ENCODE peak calls at places on chromosomes 4 and X, in ten cellular contexts. One of them, this sample, is unnamed.
A peak's percentile ranks its signal among the peaks of the same experiment; 100 is the strongest.

GRCh38 chrX:320126-320783 is 1.7 kb upstream of the GTPBP6 start:
- DNase-seq in DND-41: no peak
- DNase-seq in heart right ventricle: no peak
- DNase-seq in HFF-Myc: no peak
- DNase-seq in BE2C: no peak
- DNase-seq in lung: no peak
- DNase-seq in fibroblast of lung: peak; percentile 28
- DNase-seq in AG09309: no peak
- DNase-seq in mammary epithelial cell: peak; percentile 17
- DNase-seq in fibroblast of the aortic adventitia: no peak
- DNase-seq in this sample: no peak

GRCh38 chr4:122747883-122748282 is 15.4 kb downstream of the BBS12 start:
- DNase-seq in DND-41: no peak
- DNase-seq in BE2C: no peak
- DNase-seq in HFF-Myc: no peak
- DNase-seq in mammary epithelial cell: peak; percentile 61
- DNase-seq in lung: no peak
- DNase-seq in fibroblast of the aortic adventitia: peak; percentile 67
- DNase-seq in fibroblast of lung: peak; percentile 85
- DNase-seq in heart right ventricle: no peak
- DNase-seq in AG09309: no peak
- DNase-seq in this sample: no peak

GRCh38 chr4:150265806-150266205 is 187.6 kb downstream of the DCLK2 start:
- DNase-seq in DND-41: no peak
- DNase-seq in heart right ventricle: no peak
- DNase-seq in BE2C: no peak
- DNase-seq in AG09309: no peak
- DNase-seq in fibroblast of lung: no peak
- DNase-seq in HFF-Myc: no peak
- DNase-seq in mammary epithelial cell: no peak
- DNase-seq in lung: no peak
- DNase-seq in fibroblast of the aortic adventitia: no peak
- DNase-seq in this sample: no peak

GRCh38 chr4:83212041-83212851 is 72.4 kb downstream of the COQ2 start:
- DNase-seq in HFF-Myc: no peak
- DNase-seq in DND-41: no peak
- DNase-seq in fibroblast of lung: no peak
- DNase-seq in fibroblast of the aortic adventitia: no peak
- DNase-seq in mammary epithelial cell: peak; percentile 74
- DNase-seq in AG09309: no peak
- DNase-seq in BE2C: no peak
- DNase-seq in lung: no peak
- DNase-seq in heart right ventricle: no peak
- DNase-seq in this sample: no peak

GRCh38 chr4:112410364-112410763 is 105.6 kb downstream of the NEUROG2 start:
- DNase-seq in fibroblast of the aortic adventitia: no peak
- DNase-seq in lung: no peak
- DNase-seq in DND-41: no peak
- DNase-seq in BE2C: no peak
- DNase-seq in HFF-Myc: no peak
- DNase-seq in AG09309: no peak
- DNase-seq in mammary epithelial cell: peak; percentile 58
- DNase-seq in heart right ventricle: no peak
- DNase-seq in fibroblast of lung: no peak
- DNase-seq in this sample: no peak

GRCh38 chr4:147733614-147734344 is 1.9 kb downstream of the ARHGAP10 start:
- DNase-seq in AG09309: no peak
- DNase-seq in mammary epithelial cell: peak; percentile 46
- DNase-seq in fibroblast of the aortic adventitia: peak; percentile 56
- DNase-seq in heart right ventricle: no peak
- DNase-seq in HFF-Myc: no peak
- DNase-seq in BE2C: peak; percentile 46
- DNase-seq in DND-41: no peak
- DNase-seq in lung: no peak
- DNase-seq in fibroblast of lung: peak; percentile 82
- DNase-seq in this sample: no peak

GRCh38 chr4:148497258-148497657 is 55.0 kb upstream of the NR3C2 start:
- DNase-seq in fibroblast of lung: no peak
- DNase-seq in AG09309: no peak
- DNase-seq in BE2C: no peak
- DNase-seq in lung: no peak
- DNase-seq in fibroblast of the aortic adventitia: no peak
- DNase-seq in mammary epithelial cell: no peak
- DNase-seq in DND-41: no peak
- DNase-seq in heart right ventricle: no peak
- DNase-seq in HFF-Myc: no peak
- DNase-seq in this sample: no peak

GRCh38 chr4:86825511-86825910 is 23.7 kb downstream of the SLC10A6 start:
- DNase-seq in DND-41: no peak
- DNase-seq in lung: no peak
- DNase-seq in heart right ventricle: no peak
- DNase-seq in HFF-Myc: no peak
- DNase-seq in fibroblast of lung: no peak
- DNase-seq in BE2C: no peak
- DNase-seq in fibroblast of the aortic adventitia: no peak
- DNase-seq in mammary epithelial cell: no peak
- DNase-seq in AG09309: no peak
- DNase-seq in this sample: no peak

GRCh38 chr4:162015090-162015489 is 148.7 kb downstream of the FSTL5 start:
- DNase-seq in fibroblast of the aortic adventitia: no peak
- DNase-seq in mammary epithelial cell: peak; percentile 31
- DNase-seq in fibroblast of lung: no peak
- DNase-seq in DND-41: no peak
- DNase-seq in lung: no peak
- DNase-seq in AG09309: no peak
- DNase-seq in HFF-Myc: no peak
- DNase-seq in heart right ventricle: no peak
- DNase-seq in BE2C: no peak
- DNase-seq in this sample: no peak

GRCh38 chrX:40299028-40299479 is 201.3 kb upstream of the BCOR start:
- DNase-seq in HFF-Myc: no peak
- DNase-seq in BE2C: no peak
- DNase-seq in fibroblast of the aortic adventitia: peak; percentile 21
- DNase-seq in lung: no peak
- DNase-seq in AG09309: no peak
- DNase-seq in fibroblast of lung: peak; percentile 5
- DNase-seq in mammary epithelial cell: no peak
- DNase-seq in DND-41: no peak
- DNase-seq in heart right ventricle: no peak
- DNase-seq in this sample: no peak

GRCh38 chrX:11151799-11152591 is 40.9 kb downstream of the HCCS start:
- DNase-seq in fibroblast of the aortic adventitia: no peak
- DNase-seq in HFF-Myc: no peak
- DNase-seq in heart right ventricle: no peak
- DNase-seq in lung: no peak
- DNase-seq in DND-41: no peak
- DNase-seq in fibroblast of lung: no peak
- DNase-seq in mammary epithelial cell: no peak
- DNase-seq in AG09309: no peak
- DNase-seq in BE2C: no peak
- DNase-seq in this sample: peak; percentile 2

GRCh38 chr4:14415146-14415545 is 587.1 kb upstream of the CPEB2 start:
- DNase-seq in DND-41: peak; percentile 8
- DNase-seq in lung: no peak
- DNase-seq in fibroblast of lung: peak; percentile 59
- DNase-seq in HFF-Myc: no peak
- DNase-seq in AG09309: no peak
- DNase-seq in fibroblast of the aortic adventitia: peak; percentile 57
- DNase-seq in BE2C: no peak
- DNase-seq in mammary epithelial cell: peak; percentile 25
- DNase-seq in heart right ventricle: no peak
- DNase-seq in this sample: peak; percentile 50

GRCh38 chrX:110286126-110286525 is 31.8 kb downstream of the AMMECR1 start:
- DNase-seq in AG09309: peak; percentile 46
- DNase-seq in HFF-Myc: peak; percentile 42
- DNase-seq in DND-41: no peak
- DNase-seq in mammary epithelial cell: peak; percentile 83
- DNase-seq in fibroblast of the aortic adventitia: peak; percentile 91
- DNase-seq in lung: no peak
- DNase-seq in BE2C: no peak
- DNase-seq in heart right ventricle: no peak
- DNase-seq in fibroblast of lung: peak; percentile 92
- DNase-seq in this sample: peak; percentile 49

GRCh38 chr4:2746891-2747695 is 9.0 kb downstream of the TNIP2 start:
- DNase-seq in AG09309: no peak
- DNase-seq in HFF-Myc: no peak
- DNase-seq in lung: no peak
- DNase-seq in fibroblast of the aortic adventitia: no peak
- DNase-seq in heart right ventricle: no peak
- DNase-seq in BE2C: no peak
- DNase-seq in DND-41: no peak
- DNase-seq in mammary epithelial cell: no peak
- DNase-seq in fibroblast of lung: no peak
- DNase-seq in this sample: no peak
- H3K4me3 ChIP-seq in AG09309: no peak overlapping the region
- H3K4me3 ChIP-seq in HFF-Myc: no peak overlapping the region
- H3K4me3 ChIP-seq in lung: no peak overlapping the region
- H3K4me3 ChIP-seq in fibroblast of the aortic adventitia: no peak overlapping the region
- H3K4me3 ChIP-seq in heart right ventricle: no peak overlapping the region
- H3K4me3 ChIP-seq in BE2C: no peak overlapping the region
- H3K4me3 ChIP-seq in DND-41: no peak overlapping the region
- H3K4me3 ChIP-seq in mammary epithelial cell: no peak overlapping the region
- H3K4me3 ChIP-seq in fibroblast of lung: no peak overlapping the region
- H3K4me3 ChIP-seq in this sample: no peak overlapping the region

GRCh38 chrX:54439967-54440871 is at the start of gene TSR2:
- DNase-seq in fibroblast of the aortic adventitia: peak; percentile 84
- DNase-seq in lung: peak; percentile 78
- DNase-seq in heart right ventricle: peak; percentile 74
- DNase-seq in fibroblast of lung: peak; percentile 88
- DNase-seq in AG09309: peak; percentile 63
- DNase-seq in BE2C: peak; percentile 81
- DNase-seq in HFF-Myc: peak; percentile 59
- DNase-seq in mammary epithelial cell: peak; percentile 77
- DNase-seq in DND-41: peak; percentile 85
- DNase-seq in this sample: peak; percentile 72
- TF ChIP-seq CTCF in fibroblast of the aortic adventitia: peak; percentile 25
- TF ChIP-seq CTCF in lung: peak; percentile 6
- TF ChIP-seq CTCF in heart right ventricle: peak; percentile 14
- TF ChIP-seq CTCF in fibroblast of lung: no peak
- TF ChIP-seq CTCF in AG09309: peak; percentile 16
- TF ChIP-seq CTCF in BE2C: peak; percentile 26
- TF ChIP-seq CTCF in HFF-Myc: no peak
- TF ChIP-seq CTCF in mammary epithelial cell: peak; percentile 25
- TF ChIP-seq CTCF in DND-41: peak; percentile 23
- TF ChIP-seq CTCF in this sample: peak; percentile 17

DNA sequence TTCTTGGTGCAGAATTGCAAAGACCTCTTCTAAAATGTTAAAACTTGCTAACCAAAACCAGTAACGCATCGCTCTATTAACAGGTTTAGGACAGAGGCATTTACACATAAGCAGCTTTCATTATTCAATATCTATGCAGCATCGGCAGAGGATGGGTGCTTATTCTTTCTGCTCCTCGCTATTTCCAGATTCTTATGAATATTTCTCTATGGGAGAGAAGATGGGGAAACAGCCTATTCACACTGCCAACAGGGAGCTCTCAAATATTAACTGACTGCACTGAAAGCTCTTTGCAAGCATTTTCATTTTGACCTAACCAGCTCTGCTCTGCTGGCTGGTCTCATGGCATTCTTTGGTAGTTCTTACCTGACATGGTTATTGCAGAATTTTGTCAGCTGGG is 30.3 kb downstream of the ATP8A1 start:
- DNase-seq in heart right ventricle: no peak
- DNase-seq in lung: no peak
- DNase-seq in mammary epithelial cell: no peak
- DNase-seq in fibroblast of lung: no peak
- DNase-seq in BE2C: no peak
- DNase-seq in AG09309: no peak
- DNase-seq in HFF-Myc: no peak
- DNase-seq in DND-41: no peak
- DNase-seq in fibroblast of the aortic adventitia: no peak
- DNase-seq in this sample: no peak
- H3K4me3 ChIP-seq in heart right ventricle: no peak overlapping the region
- H3K4me3 ChIP-seq in lung: no peak overlapping the region
- H3K4me3 ChIP-seq in mammary epithelial cell: no peak overlapping the region
- H3K4me3 ChIP-seq in fibroblast of lung: no peak overlapping the region
- H3K4me3 ChIP-seq in BE2C: no peak overlapping the region
- H3K4me3 ChIP-seq in AG09309: no peak overlapping the region
- H3K4me3 ChIP-seq in HFF-Myc: no peak overlapping the region
- H3K4me3 ChIP-seq in DND-41: no peak overlapping the region
- H3K4me3 ChIP-seq in fibroblast of the aortic adventitia: no peak overlapping the region
- H3K4me3 ChIP-seq in this sample: no peak overlapping the region

GRCh38 chr4:183599690-183600089 is 59.3 kb downstream of the RWDD4 start:
- DNase-seq in AG09309: no peak
- DNase-seq in lung: no peak
- DNase-seq in DND-41: no peak
- DNase-seq in mammary epithelial cell: no peak
- DNase-seq in HFF-Myc: no peak
- DNase-seq in heart right ventricle: no peak
- DNase-seq in fibroblast of the aortic adventitia: no peak
- DNase-seq in BE2C: no peak
- DNase-seq in fibroblast of lung: no peak
- DNase-seq in this sample: no peak

GRCh38 chr4:183601381-183601780 is 57.6 kb downstream of the RWDD4 start:
- DNase-seq in BE2C: no peak
- DNase-seq in heart right ventricle: no peak
- DNase-seq in HFF-Myc: no peak
- DNase-seq in AG09309: no peak
- DNase-seq in mammary epithelial cell: no peak
- DNase-seq in DND-41: no peak
- DNase-seq in fibroblast of the aortic adventitia: no peak
- DNase-seq in fibroblast of lung: no peak
- DNase-seq in lung: no peak
- DNase-seq in this sample: no peak

GRCh38 chr4:183599284-183599683 is 59.7 kb downstream of the RWDD4 start:
- DNase-seq in AG09309: no peak
- DNase-seq in DND-41: no peak
- DNase-seq in fibroblast of the aortic adventitia: no peak
- DNase-seq in fibroblast of lung: no peak
- DNase-seq in lung: no peak
- DNase-seq in HFF-Myc: no peak
- DNase-seq in heart right ventricle: no peak
- DNase-seq in mammary epithelial cell: no peak
- DNase-seq in BE2C: no peak
- DNase-seq in this sample: no peak

GRCh38 chr4:183602444-183603102 is 56.4 kb downstream of the RWDD4 start:
- DNase-seq in lung: no peak
- DNase-seq in heart right ventricle: no peak
- DNase-seq in BE2C: no peak
- DNase-seq in fibroblast of the aortic adventitia: peak; percentile 50
- DNase-seq in mammary epithelial cell: peak; percentile 12
- DNase-seq in DND-41: no peak
- DNase-seq in AG09309: no peak
- DNase-seq in fibroblast of lung: peak; percentile 57
- DNase-seq in HFF-Myc: no peak
- DNase-seq in this sample: no peak

DNA sequence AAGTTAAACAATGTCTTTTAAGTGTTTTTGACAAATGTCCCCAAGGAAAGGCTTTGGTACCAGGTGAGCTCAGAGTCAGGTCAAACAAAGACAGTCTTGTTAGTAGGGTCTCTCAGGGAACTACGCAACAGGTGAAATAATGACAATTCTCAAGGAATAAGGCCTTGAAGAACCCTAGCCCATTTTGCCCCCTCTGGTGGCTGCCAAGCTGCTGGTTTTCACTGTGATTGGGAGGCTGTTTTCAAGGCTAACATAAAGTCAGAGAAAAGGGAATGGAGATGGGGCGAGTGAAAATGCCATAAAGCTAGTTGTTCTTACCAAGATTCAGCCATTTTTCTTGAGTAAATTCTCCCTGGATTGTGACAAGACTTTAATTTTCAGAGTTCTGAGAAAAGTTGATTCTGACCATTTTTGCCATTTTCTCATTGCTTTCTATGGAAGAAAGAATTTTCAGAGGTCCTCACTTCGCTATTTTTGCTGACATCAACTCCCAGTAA is 58.7 kb downstream of the RWDD4 start:
- DNase-seq in BE2C: peak; percentile 26
- DNase-seq in AG09309: no peak
- DNase-seq in heart right ventricle: no peak
- DNase-seq in fibroblast of the aortic adventitia: no peak
- DNase-seq in DND-41: no peak
- DNase-seq in lung: no peak
- DNase-seq in fibroblast of lung: peak; percentile 39
- DNase-seq in mammary epithelial cell: no peak
- DNase-seq in HFF-Myc: no peak
- DNase-seq in this sample: no peak
- TF ChIP-seq CTCF in BE2C: peak; percentile 54
- TF ChIP-seq CTCF in AG09309: peak; percentile 64
- TF ChIP-seq CTCF in heart right ventricle: no peak
- TF ChIP-seq CTCF in fibroblast of the aortic adventitia: peak; percentile 41
- TF ChIP-seq CTCF in DND-41: peak; percentile 43
- TF ChIP-seq CTCF in lung: no peak
- TF ChIP-seq CTCF in fibroblast of lung: peak; percentile 32
- TF ChIP-seq CTCF in mammary epithelial cell: peak; percentile 43
- TF ChIP-seq CTCF in HFF-Myc: peak; percentile 53
- TF ChIP-seq CTCF in this sample: peak; percentile 48

This sample was measured in astrocyte of the cerebellum.